ENCODE peak calls at places on chromosomes 1 and 21, in seven cellular contexts. M is K562, E is left ventricle myocardium inferior, H is mesendoderm, T is psoas muscle, I is pancreas, X is heart right ventricle. S is an unnamed sample.

GRCh38 chr21:42474043-42474831 is 21.8 kb downstream of the RSPH1 start:
- DNase-seq in M (no peak), E (no peak), H (peak; percentile 87), T (no peak), I (peak; percentile 76), X (no peak), S (no peak)

GRCh38 chr1:78892251-78892650 is 114.3 kb downstream of the ADGRL4 start:
- DNase-seq in M (no peak), E (no peak), H (no peak), T (no peak), I (no peak), X (no peak), S (no peak)

GRCh38 chr1:162144268-162144667 is 74.8 kb downstream of the NOS1AP start:
- DNase-seq in M (no peak), E (no peak), H (no peak), T (no peak), I (no peak), X (no peak), S (no peak)

GRCh38 chr1:159994896-159995295 is 36.9 kb downstream of the PIGM start:
- DNase-seq in M (no peak), E (no peak), H (no peak), T (no peak), I (no peak), X (no peak), S (no peak)

GRCh38 chr1:66336641-66336991 is 197.3 kb upstream of the SGIP1 start:
- DNase-seq in M (no peak), E (no peak), H (no peak), T (no peak), I (no peak), X (no peak), S (no peak)

GRCh38 chr1:221100196-221100950 is 221.1 kb downstream of the HLX start:
- DNase-seq in M (peak; percentile 59), E (no peak), H (no peak), T (no peak), I (no peak), X (no peak), S (no peak)

GRCh38 chr1:222911866-222912265 is 97.0 kb downstream of the DISP1 start:
- DNase-seq in M (no peak), E (no peak), H (no peak), T (no peak), I (no peak), X (no peak), S (no peak)

GRCh38 chr1:18352640-18353245 is 128.0 kb upstream of the KLHDC7A start:
- DNase-seq in M (no peak), E (no peak), H (no peak), T (no peak), I (no peak), X (no peak), S (no peak)

GRCh38 chr1:155640367-155640766 is 30.3 kb downstream of the MSTO1 start:
- DNase-seq in M (peak; percentile 33), E (no peak), H (no peak), T (no peak), I (no peak), X (no peak), S (no peak)
- H3K4me1 ChIP-seq in M (peaks cover 7% of the 10 kb centered on the region), E (peaks cover 11% of the 10 kb centered on the region), H (no peaks in the 10 kb centered on the region), T (no peaks in the 10 kb centered on the region), I (no peaks in the 10 kb centered on the region), X (peaks cover 18% of the 10 kb centered on the region), S (peaks cover 3% of the 10 kb centered on the region)

GRCh38 chr1:12600880-12601633 is 17.0 kb downstream of the DHRS3 start:
- DNase-seq in M (peak; percentile 80), E (no peak), H (peak; percentile 79), T (peak; percentile 72), I (no peak), X (peak; percentile 38), S (no peak)

GRCh38 chr1:12604114-12604874 is 13.7 kb downstream of the DHRS3 start:
- DNase-seq in M (peak; percentile 97), E (peak; percentile 42), H (peak; percentile 98), T (no peak), I (no peak), X (peak; percentile 42), S (peak; percentile 85)

GRCh38 chr1:12601690-12602632 is 16.0 kb downstream of the DHRS3 start:
- DNase-seq in M (peak; percentile 80), E (no peak), H (peak; percentile 43), T (no peak), I (no peak), X (no peak), S (peak; percentile 86)

GRCh38 chr1:12603224-12603623 is 14.8 kb downstream of the DHRS3 start:
- DNase-seq in M (no peak), E (no peak), H (no peak), T (no peak), I (no peak), X (no peak), S (no peak)

GRCh38 chr1:12602633-12603024 is 15.4 kb downstream of the DHRS3 start:
- DNase-seq in M (no peak), E (no peak), H (no peak), T (no peak), I (no peak), X (peak; percentile 40), S (no peak)
- H3K4me1 ChIP-seq in M (peaks cover 41% of the 10 kb centered on the region), E (peaks cover 78% of the 10 kb centered on the region), H (no peaks in the 10 kb centered on the region), T (peaks cover 68% of the 10 kb centered on the region), I (peaks cover 34% of the 10 kb centered on the region), X (peaks cover 80% of the 10 kb centered on the region), S (peaks cover 37% of the 10 kb centered on the region)

GRCh38 chr1:41813220-41813619 is 105.5 kb downstream of the HIVEP3 start:
- DNase-seq in M (no peak), E (no peak), H (no peak), T (no peak), I (no peak), X (no peak), S (no peak)
- H3K4me1 ChIP-seq in M (no peaks in the 10 kb centered on the region), E (peaks cover 47% of the 10 kb centered on the region), H (no peaks in the 10 kb centered on the region), T (peaks cover 27% of the 10 kb centered on the region), I (no peaks in the 10 kb centered on the region), X (peaks cover 35% of the 10 kb centered on the region), S (peaks cover 10% of the 10 kb centered on the region)

GRCh38 chr1:226320930-226321329 is 12.0 kb upstream of the LIN9 start:
- DNase-seq in M (no peak), E (no peak), H (no peak), T (no peak), I (no peak), X (no peak), S (no peak)
- H3K4me1 ChIP-seq in M (no peaks in the 10 kb centered on the region), E (no peaks in the 10 kb centered on the region), H (no peaks in the 10 kb centered on the region), T (no peaks in the 10 kb centered on the region), I (no peaks in the 10 kb centered on the region), X (no peaks in the 10 kb centered on the region), S (no peaks in the 10 kb centered on the region)

DNA sequence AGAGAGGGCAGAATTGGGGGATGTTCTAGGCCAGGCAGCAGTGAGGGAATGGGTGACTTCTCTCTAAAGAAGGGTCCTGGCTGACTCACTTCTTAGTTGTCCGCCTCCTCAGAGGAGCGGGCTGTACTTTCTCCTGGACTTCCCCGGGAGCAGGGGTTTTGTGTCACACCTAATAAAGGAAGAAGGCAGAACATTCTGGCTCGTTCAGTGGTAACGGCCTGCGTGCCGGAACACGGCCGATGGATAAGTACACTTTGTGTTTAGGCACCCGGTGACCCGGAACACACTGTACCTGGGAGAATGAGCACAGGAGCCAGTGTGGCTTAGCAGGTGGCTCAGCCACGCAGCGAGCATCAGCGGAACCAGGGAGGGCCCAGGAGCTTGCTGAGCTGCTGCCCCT is 84.7 kb downstream of the FBXO2 start:
- DNase-seq in M (no peak), E (no peak), H (no peak), T (no peak), I (no peak), X (no peak), S (peak; percentile 83)
- H3K4me1 ChIP-seq in M (peaks cover 6% of the 10 kb centered on the region), E (peaks cover 11% of the 10 kb centered on the region), H (peaks cover 3% of the 10 kb centered on the region), T (no peaks in the 10 kb centered on the region), I (no peaks in the 10 kb centered on the region), X (peaks cover 9% of the 10 kb centered on the region), S (peaks cover 34% of the 10 kb centered on the region)

GRCh38 chr21:45093064-45093532 is 18.7 kb downstream of the ADARB1 start:
- DNase-seq in M (no peak), E (peak; percentile 65), H (no peak), T (peak; percentile 79), I (peak; percentile 64), X (peak; percentile 64), S (no peak)

GRCh38 chr21:45095505-45095904 is 21.1 kb downstream of the ADARB1 start:
- DNase-seq in M (no peak), E (no peak), H (no peak), T (no peak), I (no peak), X (no peak), S (no peak)

GRCh38 chr21:45096216-45096615 is 21.8 kb downstream of the ADARB1 start:
- DNase-seq in M (no peak), E (no peak), H (peak; percentile 39), T (no peak), I (no peak), X (no peak), S (no peak)

GRCh38 chr21:45091540-45092322 is 17.4 kb downstream of the ADARB1 start:
- DNase-seq in M (no peak), E (no peak), H (no peak), T (no peak), I (no peak), X (no peak), S (no peak)

GRCh38 chr21:45094412-45094811 is 20.0 kb downstream of the ADARB1 start:
- DNase-seq in M (no peak), E (no peak), H (no peak), T (no peak), I (no peak), X (no peak), S (no peak)
- H3K4me1 ChIP-seq in M (peaks cover 10% of the 10 kb centered on the region), E (peaks cover 97% of the 10 kb centered on the region), H (peaks cover 5% of the 10 kb centered on the region), T (peaks cover 54% of the 10 kb centered on the region), I (no peaks in the 10 kb centered on the region), X (peaks cover 82% of the 10 kb centered on the region), S (no peaks in the 10 kb centered on the region)

GRCh38 chr1:80248886-80249285 is 1242.4 kb upstream of the ADGRL4 start:
- DNase-seq in M (no peak), E (no peak), H (no peak), T (no peak), I (no peak), X (no peak), S (no peak)

GRCh38 chr1:80245813-80246212 is 1239.3 kb upstream of the ADGRL4 start:
- DNase-seq in M (no peak), E (no peak), H (no peak), T (no peak), I (no peak), X (no peak), S (no peak)

GRCh38 chr1:80250573-80251168 is 1244.1 kb upstream of the ADGRL4 start:
- DNase-seq in M (no peak), E (no peak), H (no peak), T (no peak), I (no peak), X (no peak), S (no peak)

GRCh38 chr1:80251591-80251990 is 1245.1 kb upstream of the ADGRL4 start:
- DNase-seq in M (no peak), E (no peak), H (no peak), T (no peak), I (no peak), X (no peak), S (no peak)

DNA sequence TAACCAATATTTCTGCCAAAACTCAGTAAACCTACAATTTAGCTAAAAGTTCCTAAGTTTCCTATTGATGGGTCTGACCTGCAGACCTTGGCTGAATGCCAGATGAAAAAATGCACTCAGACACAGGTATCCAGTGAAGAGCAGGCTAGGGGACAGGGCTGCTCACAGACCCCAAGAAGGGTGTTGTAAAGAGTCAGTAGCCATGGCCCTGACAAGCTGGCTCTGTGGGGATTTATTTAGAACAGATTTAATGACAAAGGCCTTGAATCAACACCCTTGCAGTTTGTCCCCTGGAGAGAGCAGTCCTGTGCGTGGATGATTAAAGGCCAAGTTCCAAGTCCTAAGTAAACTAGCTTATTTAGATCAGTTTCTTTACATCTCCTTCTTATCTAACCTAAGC is 1243.2 kb upstream of the ADGRL4 start:
- DNase-seq in M (no peak), E (no peak), H (peak; percentile 25), T (no peak), I (no peak), X (no peak), S (no peak)
- H3K4me1 ChIP-seq in M (no peaks in the 10 kb centered on the region), E (no peaks in the 10 kb centered on the region), H (no peaks in the 10 kb centered on the region), T (no peaks in the 10 kb centered on the region), I (no peaks in the 10 kb centered on the region), X (no peaks in the 10 kb centered on the region), S (peaks cover 10% of the 10 kb centered on the region)

S was measured in RWPE2.